ENCODE peak calls at places on chromosome 2, in four cellular contexts. B is AG09309; R is stimulated activated CD4-positive, alpha-beta T cell treated with anti-CD3 and anti-CD28 coated beads, Interleukin-4, amount 100 ng/mL, for 48 hours; C is H54. L is an unnamed sample.

GRCh38 chr2:221501210-221501882 is 70.8 kb downstream of the EPHA4 start:
- DNase-seq in C (peak), B (no peak), R (no peak), L (no peak)

GRCh38 chr2:102436284-102436683 is 13.3 kb downstream of the IL18RAP start:
- DNase-seq in C (no peak), R (peak), B (no peak), L (no peak)

GRCh38 chr2:237298323-237299118 is 115.4 kb downstream of the COL6A3 start:
- DNase-seq in B (peak), C (no peak), R (no peak), L (no peak)

GRCh38 chr2:135840601-135841000 is 3.6 kb upstream of the LCT start:
- DNase-seq in B (no peak), R (no peak), C (no peak), L (no peak)

GRCh38 chr2:85886141-85886540 is 2.6 kb downstream of the ST3GAL5 start:
- DNase-seq in C (no peak), B (no peak), R (no peak), L (no peak)

GRCh38 chr2:53509827-53510785 is 257.5 kb upstream of the CHAC2 start:
- DNase-seq in C (no peak), B (no peak), R (no peak), L (no peak)

GRCh38 chr2:72827999-72828646 is 2.3 kb upstream of the EXOC6B start:
- DNase-seq in R (no peak), B (no peak), C (peak), L (no peak)

GRCh38 chr2:6909431-6910385 is 7.5 kb upstream of the RNF144A start:
- DNase-seq in R (no peak), C (no peak), B (no peak), L (no peak)

GRCh38 chr2:239561448-239562001 is 160.7 kb upstream of the HDAC4 start:
- DNase-seq in B (peak), R (no peak), C (no peak), L (no peak)

GRCh38 chr2:238709324-238709723 is 138.6 kb upstream of the TWIST2 start:
- DNase-seq in B (no peak), R (no peak), C (no peak), L (no peak)

GRCh38 chr2:12636837-12637581 is 79.7 kb upstream of the TRIB2 start:
- DNase-seq in B (no peak), R (no peak), C (no peak), L (no peak)

GRCh38 chr2:189233527-189233926 is 54.0 kb upstream of the COL5A2 start:
- DNase-seq in R (no peak), B (no peak), C (no peak), L (no peak)